ENCODE peak calls at places on chromosomes 13 and 19, in six cellular contexts. Z is HCEC 1CT; Y is CD4-positive, alpha-beta T cell; T is activated CD4-positive, alpha-beta T cell treated with anti-CD3 and anti-CD28 coated beads for 48 hours; Q is adipocyte; J is NCI-H510A treated with DMSO at 0.1 percent for 48 hours. E is an unnamed sample.
A peak's percentile ranks its signal among the peaks of the same experiment; 100 is the strongest.

GRCh38 chr19:47436712-47437401 is 17.5 kb upstream of the MEIS3 start:
- DNase-seq in T (peak; percentile 90), Y (peak; percentile 86), Q (peak; percentile 89), J (peak; percentile 66), Z (peak; percentile 31), E (peak; percentile 66)

GRCh38 chr19:35715981-35716734 is 1.6 kb upstream of the KMT2B start:
- DNase-seq in Q (peak; percentile 74), J (no peak), Y (no peak), T (no peak), Z (peak; percentile 42), E (no peak)

GRCh38 chr13:114073881-114074551 is 58.4 kb downstream of the RASA3 start:
- DNase-seq in T (no peak), Y (no peak), Z (no peak), Q (no peak), J (no peak), E (no peak)

GRCh38 chr13:21837841-21838551 is 167.1 kb downstream of the FGF9 start:
- DNase-seq in Y (no peak), J (no peak), Q (no peak), Z (no peak), T (no peak), E (peak; percentile 29)

GRCh38 chr19:49362926-49363264 is 679 bp upstream of the TEAD2 start:
- DNase-seq in T (peak; percentile 25), Q (peak; percentile 75), J (no peak), Y (no peak), Z (no peak), E (no peak)

GRCh38 chr13:44300895-44301638 is 72.6 kb upstream of the SERP2 start:
- DNase-seq in T (peak; percentile 26), Q (peak; percentile 43), Y (no peak), J (no peak), Z (peak; percentile 79), E (peak; percentile 56)

GRCh38 chr19:10966809-10967208 is 6.0 kb downstream of the SMARCA4 start:
- DNase-seq in Z (no peak), T (no peak), J (no peak), Q (no peak), Y (no peak), E (no peak)

GRCh38 chr19:34345934-34346333 is 19.1 kb upstream of the GPI start:
- DNase-seq in Z (peak; percentile 53), Y (peak; percentile 50), T (peak; percentile 83), Q (peak; percentile 90), J (peak; percentile 84), E (no peak)

GRCh38 chr19:4518345-4519171 is at the start of gene PLIN4:
- DNase-seq in Z (peak; percentile 15), T (no peak), Y (no peak), J (no peak), Q (peak; percentile 12), E (no peak)

GRCh38 chr19:5394907-5395505 is 54.4 kb upstream of the PTPRS start:
- DNase-seq in Y (no peak), J (no peak), T (no peak), Q (no peak), Z (no peak), E (no peak)

GRCh38 chr19:2022289-2022688 is 6.8 kb upstream of the BTBD2 start:
- DNase-seq in J (no peak), T (no peak), Y (no peak), Z (no peak), Q (no peak), E (no peak)

GRCh38 chr19:20371911-20372310 is 193.7 kb downstream of the ZNF737 start:
- DNase-seq in Z (no peak), Q (no peak), Y (no peak), J (no peak), T (no peak), E (no peak)

GRCh38 chr19:12668937-12669271 is 2.3 kb downstream of the WDR83 start:
- DNase-seq in Q (peak; percentile 79), T (peak; percentile 78), Y (peak; percentile 39), Z (peak; percentile 42), J (no peak), E (no peak)

GRCh38 chr19:14580623-14581237 is 2.2 kb upstream of the CLEC17A start:
- DNase-seq in Z (no peak), Q (no peak), J (no peak), T (peak; percentile 79), Y (no peak), E (no peak)

GRCh38 chr19:48554385-48555091 is 2.6 kb downstream of the SULT2B1 start:
- DNase-seq in Y (no peak), T (no peak), Z (no peak), J (no peak), Q (peak; percentile 34), E (no peak)

GRCh38 chr19:531753-532571 is at the start of gene CDC34:
- DNase-seq in J (no peak), Y (no peak), Z (no peak), T (no peak), Q (peak; percentile 39), E (no peak)

GRCh38 chr19:47417746-47418594 is 1.4 kb downstream of the MEIS3 start:
- DNase-seq in Q (peak; percentile 44), J (no peak), Y (no peak), T (no peak), Z (no peak), E (no peak)

GRCh38 chr13:44116562-44117315 is 237.0 kb downstream of the LACC1 start:
- DNase-seq in Q (peak; percentile 30), Y (no peak), T (no peak), J (no peak), Z (no peak), E (no peak)

GRCh38 chr19:31350033-31350692 is 927 bp upstream of the TSHZ3 start:
- DNase-seq in Y (no peak), J (no peak), Z (no peak), T (no peak), Q (peak; percentile 67), E (no peak)

GRCh38 chr19:53883231-53883661 is 1.2 kb downstream of the PRKCG start:
- DNase-seq in Z (no peak), T (no peak), J (no peak), Q (no peak), Y (no peak), E (no peak)

GRCh38 chr19:7993560-7993959 is 11.9 kb downstream of the ELAVL1 start:
- DNase-seq in Y (no peak), Q (no peak), T (no peak), J (no peak), Z (no peak), E (no peak)

GRCh38 chr13:76812971-76813691 is 73.1 kb downstream of the KCTD12 start:
- DNase-seq in Y (no peak), T (no peak), J (no peak), Q (peak; percentile 62), Z (no peak), E (no peak)

GRCh38 chr13:33017410-33017929 is 1.2 kb downstream of the KL start:
- DNase-seq in Z (no peak), T (peak; percentile 69), Y (no peak), Q (no peak), J (no peak), E (peak; percentile 64)

GRCh38 chr19:33688657-33688992 is 66.9 kb downstream of the CHST8 start:
- DNase-seq in Z (no peak), Q (no peak), J (no peak), T (no peak), Y (no peak), E (no peak)

E was measured in DMS153.